ENCODE peak calls at places on chromosomes 13 and 19, in eight cellular contexts. U, C, A, X, S, N, R and L are unnamed samples.

GRCh38 chr13:43368003-43368402 is 344.6 kb downstream of the DNAJC15 start:
- DNase-seq in U (no peak), C (no peak), A (no peak), X (no peak), S (no peak), N (no peak), R (no peak), L (peak; percentile 17)

GRCh38 chr13:111303559-111303958 is 16.9 kb upstream of the TEX29 start:
- DNase-seq in U (no peak), C (no peak), A (no peak), X (no peak), S (no peak), N (no peak), R (no peak), L (no peak)

GRCh38 chr13:45180303-45180702 is 20.5 kb downstream of the KCTD4 start:
- DNase-seq in U (no peak), C (no peak), A (no peak), X (no peak), S (no peak), N (no peak), R (no peak), L (no peak)

GRCh38 chr19:50870417-50871089 is 2.7 kb upstream of the KLK2 start:
- DNase-seq in U (no peak), C (no peak), A (no peak), X (no peak), S (no peak), N (peak; percentile 60), R (no peak), L (no peak)

GRCh38 chr13:75312884-75313520 is 169.0 kb downstream of the TBC1D4 start:
- DNase-seq in U (no peak), C (no peak), A (no peak), X (no peak), S (no peak), N (no peak), R (no peak), L (no peak)

GRCh38 chr19:56660381-56661105 is 11.0 kb downstream of the ZNF835 start:
- DNase-seq in U (no peak), C (no peak), A (no peak), X (no peak), S (no peak), N (no peak), R (no peak), L (no peak)

GRCh38 chr13:57036290-57036689 is 104.4 kb upstream of the PRR20A start:
- DNase-seq in U (no peak), C (no peak), A (no peak), X (no peak), S (no peak), N (no peak), R (no peak), L (no peak)

GRCh38 chr13:98819382-98819781 is 66.9 kb upstream of the SLC15A1 start:
- DNase-seq in U (no peak), C (no peak), A (no peak), X (no peak), S (no peak), N (no peak), R (no peak), L (no peak)

GRCh38 chr19:39416626-39417120 is 4.2 kb downstream of the PLEKHG2 start:
- DNase-seq in U (no peak), C (no peak), A (no peak), X (no peak), S (no peak), N (no peak), R (no peak), L (no peak)

GRCh38 chr19:39413903-39414608 is 1.6 kb downstream of the PLEKHG2 start:
- DNase-seq in U (no peak), C (no peak), A (no peak), X (no peak), S (peak; percentile 31), N (peak; percentile 49), R (no peak), L (no peak)

GRCh38 chr19:39415111-39416046 is 2.9 kb downstream of the PLEKHG2 start:
- DNase-seq in U (no peak), C (no peak), A (no peak), X (no peak), S (no peak), N (peak; percentile 64), R (no peak), L (no peak)

GRCh38 chr19:39417463-39418181 is 5.2 kb downstream of the PLEKHG2 start:
- DNase-seq in U (no peak), C (no peak), A (no peak), X (no peak), S (no peak), N (no peak), R (no peak), L (no peak)

DNA sequence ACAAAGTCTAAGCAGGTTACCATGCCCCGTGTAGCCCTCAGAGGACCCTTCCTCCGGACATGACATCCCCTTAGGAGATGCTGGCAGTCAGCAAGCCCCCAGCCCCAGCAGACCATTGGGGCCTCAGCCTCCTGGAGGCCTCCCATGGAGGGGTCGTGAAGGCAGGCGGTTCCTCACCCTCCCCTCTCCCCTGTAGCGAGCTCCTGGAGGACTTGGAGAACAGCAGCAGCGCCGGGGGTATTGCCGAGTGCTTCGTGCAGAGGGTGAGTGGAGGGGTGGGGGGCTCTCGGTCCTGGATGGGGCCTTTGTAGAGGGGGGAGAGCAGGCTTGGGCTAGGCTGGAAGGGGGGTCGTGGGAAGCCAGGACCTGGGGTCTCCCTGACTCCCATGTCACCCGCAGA is 3.7 kb downstream of the PLEKHG2 start:
- DNase-seq in U (no peak), C (no peak), A (no peak), X (no peak), S (no peak), N (no peak), R (no peak), L (no peak)
- H3K4me3 ChIP-seq in U (no peak overlapping the region), C (peak overlapping the region; percentile 55), A (no peak overlapping the region), X (no peak overlapping the region), S (no peak overlapping the region), N (no peak overlapping the region), R (no peak overlapping the region), L (no peak overlapping the region)

GRCh38 chr19:47754206-47755064 is 9.1 kb downstream of the NOP53 start:
- DNase-seq in U (no peak), C (no peak), A (no peak), X (no peak), S (no peak), N (no peak), R (no peak), L (no peak)

GRCh38 chr19:47752440-47753211 is 7.3 kb downstream of the NOP53 start:
- DNase-seq in U (no peak), C (no peak), A (no peak), X (no peak), S (no peak), N (no peak), R (no peak), L (no peak)

GRCh38 chr19:47745010-47745901 is at the start of gene NOP53:
- DNase-seq in U (peak; percentile 99), C (peak; percentile 80), A (peak; percentile 97), X (peak; percentile 99), S (peak; percentile 95), N (peak; percentile 99), R (peak; percentile 93), L (peak; percentile 96)

GRCh38 chr19:47750752-47751151 is 5.4 kb downstream of the NOP53 start:
- DNase-seq in U (no peak), C (no peak), A (no peak), X (no peak), S (no peak), N (no peak), R (no peak), L (no peak)

DNA sequence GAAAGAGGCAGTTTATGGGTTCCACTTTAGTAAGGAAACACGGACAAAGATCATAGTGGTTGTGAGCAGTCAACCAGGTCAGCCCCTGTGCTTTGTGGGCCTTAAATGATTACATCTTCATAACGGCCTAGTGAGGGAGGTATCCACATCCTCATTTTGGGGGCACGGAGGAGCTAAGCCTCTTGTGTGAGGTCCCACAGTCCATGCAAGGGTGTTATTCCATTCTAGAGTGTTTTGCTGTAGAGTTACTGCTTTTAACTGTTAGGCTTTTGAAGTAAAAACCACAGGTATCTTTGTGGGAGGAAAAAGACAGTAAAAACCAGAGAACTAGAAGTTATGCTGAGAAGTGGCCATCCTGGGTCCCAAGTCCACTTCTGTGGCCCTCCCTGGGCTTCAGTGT is 4.0 kb downstream of the NOP53 start:
- DNase-seq in U (no peak), C (no peak), A (no peak), X (no peak), S (no peak), N (no peak), R (no peak), L (no peak)
- TF ChIP-seq POLR2AphosphoS5 in U (no peak), C (no peak), A (no peak), X (no peak), S (no peak), N (no peak), R (no peak), L (no peak)

DNA sequence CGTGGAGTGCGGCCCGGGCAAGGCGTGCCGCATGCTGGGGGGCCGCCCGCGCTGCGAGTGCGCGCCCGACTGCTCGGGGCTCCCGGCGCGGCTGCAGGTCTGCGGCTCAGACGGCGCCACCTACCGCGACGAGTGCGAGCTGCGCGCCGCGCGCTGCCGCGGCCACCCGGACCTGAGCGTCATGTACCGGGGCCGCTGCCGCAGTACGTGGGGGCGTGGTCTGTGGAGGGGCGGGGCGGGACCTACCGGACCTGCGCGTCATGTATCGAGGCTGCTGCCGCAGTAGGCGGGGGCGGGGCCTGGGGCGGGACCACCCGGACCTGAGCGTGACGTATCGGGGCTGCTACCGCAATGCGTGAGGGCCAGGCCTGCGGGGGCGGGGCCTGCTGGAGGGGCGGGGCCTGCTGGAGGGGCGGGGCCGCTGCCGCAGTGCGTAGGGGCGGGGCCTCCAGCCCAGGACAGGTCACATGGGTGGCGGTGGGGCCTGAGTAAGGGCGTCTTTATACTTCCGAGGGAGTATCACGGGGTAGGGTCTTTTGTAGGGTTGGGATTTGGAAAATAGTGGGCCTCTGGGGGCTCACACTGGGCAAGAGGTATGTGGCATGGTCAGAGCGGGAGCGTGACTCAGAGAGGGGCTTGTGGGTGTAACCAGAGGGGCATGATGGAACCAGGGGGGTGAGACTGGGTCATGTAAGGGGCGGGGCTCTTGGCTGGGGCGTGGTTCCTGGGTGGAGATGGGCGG is 4.3 kb downstream of the FSTL3 start:
- DNase-seq in U (peak; percentile 100), C (peak; percentile 76), A (peak; percentile 99), X (peak; percentile 100), S (peak; percentile 100), N (peak; percentile 97), R (peak; percentile 93), L (peak; percentile 100)
- TF ChIP-seq CTCF in U (peak; percentile 57), C (no peak), A (peak; percentile 23), X (no peak), S (peak; percentile 55), N (peak; percentile 51), R (no peak), L (peak; percentile 86)

GRCh38 chr19:1491114-1491848 is at the start of gene REEP6:
- DNase-seq in U (no peak), C (no peak), A (no peak), X (no peak), S (no peak), N (no peak), R (no peak), L (no peak)

GRCh38 chr19:1488282-1488601 is 1.9 kb downstream of the PCSK4 start:
- DNase-seq in U (no peak), C (no peak), A (no peak), X (no peak), S (no peak), N (no peak), R (no peak), L (no peak)

GRCh38 chr19:1490311-1491113 is at the start of gene PCSK4:
- DNase-seq in U (peak; percentile 100), C (peak; percentile 91), A (peak; percentile 99), X (peak; percentile 99), S (peak; percentile 98), N (peak; percentile 99), R (peak; percentile 98), L (peak; percentile 99)

GRCh38 chr19:1490020-1490310 is 185 bp downstream of the PCSK4 start:
- DNase-seq in U (no peak), C (no peak), A (no peak), X (no peak), S (no peak), N (no peak), R (no peak), L (no peak)

DNA sequence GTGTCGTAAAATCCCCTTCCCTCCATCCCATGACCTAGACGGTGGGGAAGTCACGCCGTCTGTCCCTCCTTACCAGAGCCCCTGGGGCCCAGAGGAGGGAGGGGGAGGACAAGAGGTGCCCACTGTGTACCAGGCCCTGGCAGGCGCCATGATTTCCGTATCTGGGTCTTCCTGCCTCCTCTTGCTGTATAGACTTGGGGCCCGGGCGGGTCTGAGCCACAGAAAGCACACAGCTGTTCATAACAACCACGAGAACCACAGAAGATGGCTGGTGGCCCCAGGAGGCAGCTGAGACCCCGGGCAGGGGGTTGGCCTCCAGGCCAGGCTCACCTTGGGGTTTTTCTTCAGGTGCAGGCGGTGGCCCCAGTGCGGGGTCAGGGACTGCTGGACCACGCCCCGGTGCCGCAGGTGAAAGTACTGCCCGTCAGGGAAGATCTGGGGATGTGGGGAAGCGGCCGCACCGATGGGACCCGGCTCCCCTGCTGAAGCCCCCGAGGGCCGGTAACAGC is 633 bp downstream of the PCSK4 start:
- DNase-seq in U (no peak), C (no peak), A (peak; percentile 16), X (no peak), S (no peak), N (no peak), R (no peak), L (no peak)
- H3K4me3 ChIP-seq in U (peak overlapping the region; percentile 75), C (peak overlapping the region; percentile 65), A (peak overlapping the region; percentile 40), X (peak overlapping the region; percentile 50), S (no peak overlapping the region), N (peak overlapping the region; percentile 92), R (peak overlapping the region; percentile 65), L (peak overlapping the region; percentile 36)